ENCODE peak calls at places on chromosomes 1 and 21, in seven cellular contexts. One of them, this sample, is unnamed.

GRCh38 chr1:26705788-26706237 is 10.0 kb downstream of the ARID1A start:
- DNase-seq in B cell: no peak
- DNase-seq in D341Med: no peak
- DNase-seq in thoracic aorta: no peak
- DNase-seq in spleen: no peak
- DNase-seq in HFFc6: peak
- DNase-seq in GM10248: no peak
- DNase-seq in this sample: no peak

GRCh38 chr1:119885903-119886783 is 10.2 kb downstream of the ADAM30 start:
- DNase-seq in thoracic aorta: no peak
- DNase-seq in GM10248: peak
- DNase-seq in HFFc6: peak
- DNase-seq in B cell: peak
- DNase-seq in spleen: peak
- DNase-seq in D341Med: peak
- DNase-seq in this sample: peak

GRCh38 chr21:44813149-44813548 is 4.7 kb downstream of the SUMO3 start:
- DNase-seq in D341Med: no peak
- DNase-seq in HFFc6: no peak
- DNase-seq in GM10248: no peak
- DNase-seq in B cell: no peak
- DNase-seq in spleen: no peak
- DNase-seq in thoracic aorta: no peak
- DNase-seq in this sample: no peak

GRCh38 chr1:236063919-236064673 is 794 bp downstream of the NID1 start:
- DNase-seq in thoracic aorta: peak
- DNase-seq in spleen: peak
- DNase-seq in GM10248: peak
- DNase-seq in D341Med: peak
- DNase-seq in HFFc6: peak
- DNase-seq in B cell: peak
- DNase-seq in this sample: no peak

GRCh38 chr1:66788231-66788939 is 12.7 kb downstream of the INSL5 start:
- DNase-seq in thoracic aorta: no peak
- DNase-seq in HFFc6: no peak
- DNase-seq in B cell: peak
- DNase-seq in spleen: no peak
- DNase-seq in D341Med: no peak
- DNase-seq in GM10248: peak
- DNase-seq in this sample: no peak

GRCh38 chr1:48207131-48207530 is 15.4 kb upstream of the SLC5A9 start:
- DNase-seq in HFFc6: no peak
- DNase-seq in GM10248: no peak
- DNase-seq in D341Med: no peak
- DNase-seq in spleen: no peak
- DNase-seq in B cell: no peak
- DNase-seq in thoracic aorta: no peak
- DNase-seq in this sample: no peak

GRCh38 chr1:31978853-31979400 is 34.7 kb upstream of the KHDRBS1 start:
- DNase-seq in spleen: peak
- DNase-seq in D341Med: no peak
- DNase-seq in thoracic aorta: no peak
- DNase-seq in GM10248: no peak
- DNase-seq in HFFc6: no peak
- DNase-seq in B cell: no peak
- DNase-seq in this sample: no peak

GRCh38 chr1:244104309-244105060 is 53.4 kb downstream of the ZBTB18 start:
- DNase-seq in spleen: no peak
- DNase-seq in HFFc6: peak
- DNase-seq in D341Med: no peak
- DNase-seq in thoracic aorta: no peak
- DNase-seq in GM10248: no peak
- DNase-seq in B cell: no peak
- DNase-seq in this sample: no peak

GRCh38 chr1:110635434-110635833 is 29.3 kb upstream of the KCNA2 start:
- DNase-seq in GM10248: no peak
- DNase-seq in spleen: no peak
- DNase-seq in B cell: no peak
- DNase-seq in thoracic aorta: no peak
- DNase-seq in HFFc6: no peak
- DNase-seq in D341Med: no peak
- DNase-seq in this sample: no peak

GRCh38 chr1:24619376-24619775 is 23.7 kb upstream of the SRRM1 start:
- DNase-seq in GM10248: no peak
- DNase-seq in thoracic aorta: no peak
- DNase-seq in spleen: no peak
- DNase-seq in B cell: no peak
- DNase-seq in D341Med: no peak
- DNase-seq in HFFc6: no peak
- DNase-seq in this sample: no peak

GRCh38 chr1:25952851-25953401 is 44.9 kb downstream of the PAFAH2 start:
- DNase-seq in D341Med: peak
- DNase-seq in thoracic aorta: no peak
- DNase-seq in spleen: no peak
- DNase-seq in HFFc6: peak
- DNase-seq in B cell: no peak
- DNase-seq in GM10248: no peak
- DNase-seq in this sample: peak

GRCh38 chr21:33374080-33374873 is 28.9 kb upstream of the IFNGR2 start:
- DNase-seq in thoracic aorta: no peak
- DNase-seq in D341Med: peak
- DNase-seq in B cell: peak
- DNase-seq in HFFc6: peak
- DNase-seq in GM10248: no peak
- DNase-seq in spleen: no peak
- DNase-seq in this sample: peak

GRCh38 chr1:28172690-28173150 is 3.8 kb downstream of the PTAFR start:
- DNase-seq in HFFc6: no peak
- DNase-seq in D341Med: peak
- DNase-seq in B cell: peak
- DNase-seq in spleen: peak
- DNase-seq in GM10248: peak
- DNase-seq in thoracic aorta: no peak
- DNase-seq in this sample: no peak

GRCh38 chr1:5514519-5515183 is 477.6 kb downstream of the NPHP4 start:
- DNase-seq in HFFc6: peak
- DNase-seq in B cell: peak
- DNase-seq in GM10248: peak
- DNase-seq in D341Med: peak
- DNase-seq in spleen: peak
- DNase-seq in thoracic aorta: no peak
- DNase-seq in this sample: peak

GRCh38 chr21:16169810-16170209 is 440.0 kb downstream of the USP25 start:
- DNase-seq in thoracic aorta: no peak
- DNase-seq in B cell: no peak
- DNase-seq in HFFc6: no peak
- DNase-seq in GM10248: no peak
- DNase-seq in spleen: no peak
- DNase-seq in D341Med: no peak
- DNase-seq in this sample: no peak

This sample was measured in BE2C.